ENCODE peak calls at places on chromosomes 16 and 17, in seven cellular contexts. I is HCT116; J is effector CD4-positive, alpha-beta T cell; U is WTC11; E is neural progenitor cell; K is sciatic nerve; Q is endothelial cell. Z is an unnamed sample.

GRCh38 chr16:15749371-15749770 is 99.3 kb downstream of the NDE1 start:
- DNase-seq in K (no peak), Q (no peak), J (no peak), I (no peak), E (no peak), U (no peak), Z (no peak)

GRCh38 chr16:87854907-87855683 is 14.2 kb downstream of the SLC7A5 start:
- DNase-seq in U (no peak), J (no peak), Q (no peak), K (no peak), I (no peak), E (no peak), Z (no peak)

GRCh38 chr17:65085397-65085796 is 28.9 kb upstream of the GNA13 start:
- DNase-seq in E (no peak), U (no peak), K (no peak), J (no peak), Q (no peak), I (no peak), Z (no peak)

GRCh38 chr16:89137666-89138512 is 33.7 kb upstream of the CDH15 start:
- DNase-seq in E (no peak), I (no peak), J (no peak), Q (no peak), K (no peak), U (no peak), Z (no peak)

GRCh38 chr17:12078791-12079190 is 58.1 kb downstream of the MAP2K4 start:
- DNase-seq in Q (no peak), J (no peak), I (no peak), E (no peak), U (no peak), K (no peak), Z (no peak)

GRCh38 chr17:3260600-3260999 is 37.6 kb downstream of the OR3A1 start:
- DNase-seq in I (no peak), K (no peak), Q (no peak), U (no peak), E (no peak), J (no peak), Z (no peak)

GRCh38 chr17:7383371-7383741 is 2.5 kb downstream of the TNK1 start:
- DNase-seq in E (no peak), K (no peak), U (no peak), I (no peak), Q (no peak), J (no peak), Z (no peak)

GRCh38 chr16:23145608-23146007 is 3.6 kb downstream of the USP31 start:
- DNase-seq in K (no peak), J (no peak), I (no peak), U (no peak), E (no peak), Q (no peak), Z (no peak)

GRCh38 chr17:6755281-6755680 is 565 bp upstream of the XAF1 start:
- DNase-seq in U (no peak), Q (no peak), K (no peak), I (no peak), E (peak), J (no peak), Z (no peak)

GRCh38 chr17:19386276-19386863 is 620 bp downstream of the MFAP4 start:
- DNase-seq in I (no peak), U (no peak), J (no peak), E (peak), Q (no peak), K (peak), Z (no peak)

GRCh38 chr17:5526821-5527598 is 40.6 kb downstream of the MIS12 start:
- DNase-seq in K (peak), Q (peak), J (no peak), U (no peak), E (peak), I (peak), Z (no peak)

GRCh38 chr17:35449371-35449931 is 885 bp upstream of the SLFN13 start:
- DNase-seq in U (peak), J (no peak), K (peak), I (no peak), Q (peak), E (peak), Z (no peak)

GRCh38 chr17:2398655-2399571 is 1.9 kb downstream of the MNT start:
- DNase-seq in Q (peak), U (peak), I (no peak), J (peak), E (peak), K (no peak), Z (peak)

GRCh38 chr16:30121741-30122620 is 1.0 kb downstream of the MAPK3 start:
- DNase-seq in I (no peak), E (no peak), K (peak), U (no peak), J (no peak), Q (no peak), Z (no peak)

GRCh38 chr17:9343513-9343912 is 232.1 kb downstream of the STX8 start:
- DNase-seq in J (no peak), K (no peak), U (peak), I (no peak), E (peak), Q (no peak), Z (no peak)

GRCh38 chr17:71824671-71825070 is 296.1 kb upstream of the SOX9 start:
- DNase-seq in J (no peak), K (no peak), Q (no peak), U (no peak), E (no peak), I (no peak), Z (no peak)

GRCh38 chr16:17370233-17371013 is 100.3 kb downstream of the XYLT1 start:
- DNase-seq in E (no peak), K (no peak), I (no peak), U (no peak), Q (no peak), J (no peak), Z (no peak)

GRCh38 chr17:38702166-38702899 is 2.7 kb upstream of the MLLT6 start:
- DNase-seq in U (peak), Q (peak), K (peak), E (peak), I (peak), J (peak), Z (peak)

GRCh38 chr16:26594666-26595065 is 472.1 kb upstream of the C16orf82 start:
- DNase-seq in E (no peak), Q (no peak), K (no peak), I (no peak), U (no peak), J (no peak), Z (no peak)

GRCh38 chr17:75110307-75110937 is 653 bp downstream of the ARMC7 start:
- DNase-seq in J (no peak), Q (peak), K (no peak), E (peak), I (no peak), U (peak), Z (no peak)

GRCh38 chr17:37239690-37240344 is 136.0 kb upstream of the C17orf78 start:
- DNase-seq in K (no peak), U (no peak), J (no peak), E (peak), I (peak), Q (no peak), Z (no peak)

GRCh38 chr17:60601443-60602384 is 1.7 kb downstream of the PPM1D start:
- DNase-seq in Q (peak), J (peak), U (peak), K (no peak), I (peak), E (peak), Z (peak)

GRCh38 chr17:49464049-49464448 is 31.0 kb upstream of the NGFR start:
- DNase-seq in I (no peak), Q (no peak), U (no peak), E (no peak), K (no peak), J (no peak), Z (no peak)

GRCh38 chr17:50055055-50055425 is 870 bp upstream of the ITGA3 start:
- DNase-seq in I (peak), E (peak), K (no peak), Q (no peak), U (peak), J (no peak), Z (peak)

GRCh38 chr17:67411396-67411795 is 34.3 kb downstream of the PITPNC1 start:
- DNase-seq in E (no peak), I (no peak), Q (no peak), K (no peak), J (no peak), U (no peak), Z (no peak)

GRCh38 chr17:4536742-4537411 is 18.3 kb downstream of the MYBBP1A start:
- DNase-seq in U (no peak), I (no peak), E (no peak), Q (no peak), K (no peak), J (no peak), Z (no peak)

GRCh38 chr17:11389583-11389982 is 148.6 kb downstream of the SHISA6 start:
- DNase-seq in I (no peak), U (no peak), Q (no peak), E (no peak), K (no peak), J (no peak), Z (no peak)

GRCh38 chr17:50292465-50292864 is 18.2 kb downstream of the TMEM92 start:
- DNase-seq in Q (no peak), E (no peak), U (no peak), J (no peak), I (no peak), K (no peak), Z (no peak)

GRCh38 chr16:65667013-65667578 is 545.2 kb upstream of the CDH11 start:
- DNase-seq in J (no peak), Q (peak), I (no peak), E (peak), K (no peak), U (no peak), Z (no peak)

GRCh38 chr17:74211141-74211928 is 2.0 kb upstream of the TTYH2 start:
- DNase-seq in E (peak), Q (no peak), U (peak), I (no peak), J (no peak), K (no peak), Z (no peak)

GRCh38 chr16:55370762-55371482 is 46.9 kb downstream of the IRX6 start:
- DNase-seq in E (peak), J (no peak), I (no peak), Q (peak), K (peak), U (peak), Z (no peak)

GRCh38 chr17:78425429-78425828 is 47.0 kb downstream of the PGS1 start:
- DNase-seq in E (no peak), Q (no peak), K (no peak), I (no peak), J (no peak), U (no peak), Z (no peak)

GRCh38 chr17:57636985-57637667 is 108.0 kb downstream of the CCDC182 start:
- DNase-seq in I (no peak), Q (no peak), K (no peak), E (no peak), U (no peak), J (no peak), Z (no peak)

GRCh38 chr17:50344712-50345380 is 1.1 kb upstream of the XYLT2 start:
- DNase-seq in I (no peak), Q (no peak), U (no peak), K (no peak), E (no peak), J (no peak), Z (no peak)

Z was measured in effector memory CD4-positive, alpha-beta T cell.